ENCODE peak calls at places on chromosomes 13 and 19, in four cellular contexts. G is ovary, F is body of pancreas, P is stomach. L is an unnamed sample.
A peak's percentile ranks its signal among the peaks of the same experiment; 100 is the strongest.

GRCh38 chr19:10402441-10403038 is 802 bp downstream of the CDC37 start:
- DNase-seq in G (no peak), F (no peak), P (no peak), L (peak; percentile 77)

GRCh38 chr13:110634558-110634957 is 19.2 kb downstream of the NAXD start:
- DNase-seq in F (no peak), P (no peak), G (no peak), L (no peak)

GRCh38 chr13:42930136-42930535 is 61.9 kb downstream of the EPSTI1 start:
- DNase-seq in P (no peak), G (no peak), F (no peak), L (no peak)

GRCh38 chr13:27432180-27432579 is 7.8 kb downstream of the GTF3A start:
- DNase-seq in F (no peak), P (no peak), G (no peak), L (no peak)

GRCh38 chr13:51932231-51932630 is 70.5 kb downstream of the CCDC70 start:
- DNase-seq in G (no peak), P (no peak), F (no peak), L (no peak)

GRCh38 chr13:80341771-80342271 is 895 bp upstream of the SPRY2 start:
- DNase-seq in G (peak; percentile 57), F (peak; percentile 61), P (no peak), L (peak; percentile 69)

GRCh38 chr19:8302357-8302691 is 5.8 kb downstream of the CD320 start:
- DNase-seq in G (peak; percentile 36), F (peak; percentile 10), P (peak; percentile 27), L (peak; percentile 86)

GRCh38 chr19:29017788-29018187 is 195.2 kb downstream of the UQCRFS1 start:
- DNase-seq in F (no peak), G (no peak), P (no peak), L (no peak)

GRCh38 chr13:100230813-100231575 is 142.1 kb downstream of the PCCA start:
- DNase-seq in F (no peak), G (no peak), P (no peak), L (no peak)

GRCh38 chr13:76414320-76414719 is 471.9 kb downstream of the KCTD12 start:
- DNase-seq in P (no peak), G (no peak), F (no peak), L (no peak)

GRCh38 chr19:33450689-33451088 is 70.9 kb downstream of the PEPD start:
- DNase-seq in F (no peak), G (no peak), P (no peak), L (no peak)

GRCh38 chr19:32287811-32288227 is 57.6 kb upstream of the ZNF507 start:
- DNase-seq in G (peak; percentile 79), F (peak; percentile 64), P (peak; percentile 52), L (peak; percentile 83)

GRCh38 chr19:30328096-30328495 is 44.1 kb upstream of the ZNF536 start:
- DNase-seq in P (no peak), F (no peak), G (no peak), L (no peak)

GRCh38 chr13:33859691-33860303 is 41.8 kb downstream of the RFC3 start:
- DNase-seq in P (no peak), F (no peak), G (no peak), L (no peak)

GRCh38 chr13:29006359-29006850 is 186.3 kb downstream of the MTUS2 start:
- DNase-seq in P (no peak), F (no peak), G (no peak), L (no peak)

GRCh38 chr19:38303517-38304351 is at the start of gene C19orf33:
- DNase-seq in G (no peak), F (peak; percentile 30), P (peak; percentile 88), L (peak; percentile 78)

GRCh38 chr19:49879243-49879960 is 1.9 kb downstream of the TBC1D17 start:
- DNase-seq in F (no peak), G (peak; percentile 45), P (no peak), L (no peak)

GRCh38 chr13:60051754-60052153 is 112.0 kb downstream of the DIAPH3 start:
- DNase-seq in P (no peak), G (no peak), F (no peak), L (no peak)

GRCh38 chr13:85411608-85412007 is 387.6 kb downstream of the SLITRK6 start:
- DNase-seq in G (no peak), P (no peak), F (no peak), L (no peak)

GRCh38 chr19:30064776-30065494 is 122.9 kb downstream of the URI1 start:
- DNase-seq in G (no peak), F (no peak), P (peak; percentile 9), L (no peak)

GRCh38 chr13:99313473-99313872 is 6.3 kb upstream of the GPR183 start:
- DNase-seq in G (no peak), P (no peak), F (no peak), L (no peak)

GRCh38 chr13:42394361-42395065 is 122.6 kb downstream of the AKAP11 start:
- DNase-seq in F (no peak), P (no peak), G (no peak), L (no peak)

GRCh38 chr19:17347361-17347760 is 10.0 kb downstream of the GTPBP3 start:
- DNase-seq in P (no peak), F (no peak), G (peak; percentile 35), L (peak; percentile 54)

GRCh38 chr19:40592170-40592569 is 9.0 kb upstream of the LTBP4 start:
- DNase-seq in F (peak; percentile 16), G (no peak), P (no peak), L (no peak)

GRCh38 chr13:40061466-40062450 is 406.3 kb downstream of the COG6 start:
- DNase-seq in G (no peak), F (peak; percentile 83), P (no peak), L (no peak)

GRCh38 chr19:43755256-43755801 is 567 bp upstream of the SMG9 start:
- DNase-seq in G (peak; percentile 88), F (peak; percentile 83), P (peak; percentile 86), L (peak; percentile 89)

GRCh38 chr19:48900477-48901452 is 653 bp downstream of the NUCB1 start:
- DNase-seq in F (no peak), P (no peak), G (peak; percentile 54), L (no peak)

GRCh38 chr13:42225051-42225450 is 46.9 kb upstream of the AKAP11 start:
- DNase-seq in F (no peak), G (no peak), P (no peak), L (no peak)

DNA sequence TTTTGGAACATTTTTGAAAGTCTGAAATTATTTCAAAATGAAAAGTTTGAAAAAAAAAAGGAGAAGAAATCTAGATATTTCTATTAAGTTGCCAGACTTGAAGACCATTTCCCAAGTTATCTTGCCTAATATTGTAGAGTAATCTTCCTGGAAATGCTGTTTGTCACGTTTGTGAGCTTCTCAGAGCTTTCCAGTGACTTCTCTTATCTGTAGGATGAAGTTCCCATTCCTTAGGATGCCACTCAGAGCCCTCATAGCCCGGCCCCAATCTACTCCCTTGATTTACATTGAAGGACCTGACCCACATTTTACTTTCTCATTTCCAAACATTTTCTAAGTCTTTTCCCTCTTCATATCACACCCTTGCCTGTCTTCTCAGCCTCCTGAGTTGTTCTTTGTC is 23.6 kb downstream of the CEACAM8 start:
- DNase-seq in F (no peak), P (no peak), G (no peak), L (no peak)
- H3K4me1 ChIP-seq in F (no peaks in the 10 kb centered on the region), P (no peaks in the 10 kb centered on the region), G (no peaks in the 10 kb centered on the region), L (no peaks in the 10 kb centered on the region)

DNA sequence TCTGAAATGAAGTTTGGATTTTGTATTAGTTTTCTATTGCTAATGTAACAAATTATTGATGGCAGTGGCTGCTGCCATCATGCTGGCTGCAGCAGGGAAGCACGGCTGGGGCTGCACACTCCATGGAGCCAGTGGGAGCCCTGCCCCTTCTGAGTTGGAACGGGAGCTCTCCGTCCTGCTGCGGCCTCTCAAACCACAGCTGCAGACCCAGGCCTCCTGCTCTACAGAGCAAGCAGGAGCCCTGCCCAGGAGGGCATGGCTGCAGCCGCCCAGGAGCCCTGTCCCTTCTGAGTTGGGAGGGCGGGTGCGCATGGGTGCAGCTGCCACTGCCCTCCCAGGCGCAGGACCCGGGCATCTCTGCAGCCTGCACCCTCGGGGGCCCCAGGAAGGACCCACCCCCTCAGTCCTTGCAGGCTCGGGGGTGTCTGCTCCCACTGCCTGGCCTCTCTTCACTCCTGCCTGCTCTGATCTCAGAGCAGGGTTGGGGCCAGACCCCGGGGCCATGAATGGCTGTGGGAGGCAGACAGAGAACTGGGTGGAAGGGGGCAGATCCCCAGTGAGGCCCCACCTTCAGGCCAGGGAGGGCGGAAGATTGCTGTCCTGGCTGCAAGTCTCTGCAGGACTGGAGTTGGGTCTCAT is 21.0 kb upstream of the ESD start:
- DNase-seq in F (no peak), G (no peak), P (no peak), L (no peak)
- H3K4me1 ChIP-seq in F (no peaks in the 10 kb centered on the region), G (peaks cover 2% of the 10 kb centered on the region), P (no peaks in the 10 kb centered on the region), L (no peaks in the 10 kb centered on the region)

DNA sequence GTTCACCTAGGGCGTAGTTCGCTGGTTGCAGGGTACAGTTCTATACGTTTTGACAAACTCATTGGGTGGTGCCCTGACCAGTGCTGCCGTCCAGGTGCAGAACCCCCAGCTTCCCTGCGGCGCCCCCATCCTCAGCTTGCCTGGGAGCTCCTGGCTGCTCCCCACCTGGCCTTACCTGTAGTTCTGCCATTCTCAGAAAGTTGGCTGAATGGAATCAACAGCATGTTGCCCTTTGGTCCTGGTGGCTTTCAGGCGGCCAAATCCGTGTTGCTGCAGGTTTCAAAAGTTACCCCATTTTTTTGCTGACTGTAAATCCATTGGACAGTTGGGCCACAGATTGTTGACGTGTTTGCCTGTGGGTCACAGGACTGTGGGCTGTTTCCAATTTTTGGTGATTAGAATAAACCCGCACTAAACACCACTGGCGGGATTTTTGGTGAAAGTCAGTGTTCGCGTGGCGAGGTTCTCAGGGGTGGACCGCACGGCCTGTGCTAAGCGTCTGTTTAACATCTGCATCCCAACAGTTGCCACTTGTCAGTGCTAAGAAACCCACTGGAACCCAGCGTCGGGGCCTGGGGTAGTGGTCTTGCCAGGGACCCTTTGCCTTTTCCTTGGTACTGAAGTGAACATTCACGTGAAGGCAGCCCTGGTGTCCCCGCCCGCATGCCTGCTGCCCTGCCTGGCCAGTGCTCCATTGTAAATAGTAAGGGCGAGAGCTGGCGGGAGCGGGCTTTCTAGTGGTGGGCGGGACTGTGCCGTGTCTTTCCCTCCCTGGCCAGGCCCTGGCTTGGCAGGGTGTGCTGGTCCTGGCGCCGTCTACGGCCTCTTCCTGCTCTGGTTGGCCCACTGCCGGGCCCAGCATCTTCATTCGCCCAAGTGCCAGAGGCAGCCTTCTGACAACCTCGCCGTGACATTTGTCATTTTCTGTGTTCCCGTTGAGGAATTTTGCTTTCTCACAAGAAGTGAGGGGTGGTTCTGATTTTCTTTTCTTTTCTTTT is 3.3 kb downstream of the DOT1L start:
- DNase-seq in G (peak; percentile 87), F (peak; percentile 89), P (peak; percentile 95), L (peak; percentile 92)
- H3K4me1 ChIP-seq in G (peaks cover 36% of the 10 kb centered on the region), F (peaks cover 81% of the 10 kb centered on the region), P (peaks cover 76% of the 10 kb centered on the region), L (peaks cover 66% of the 10 kb centered on the region)

DNA sequence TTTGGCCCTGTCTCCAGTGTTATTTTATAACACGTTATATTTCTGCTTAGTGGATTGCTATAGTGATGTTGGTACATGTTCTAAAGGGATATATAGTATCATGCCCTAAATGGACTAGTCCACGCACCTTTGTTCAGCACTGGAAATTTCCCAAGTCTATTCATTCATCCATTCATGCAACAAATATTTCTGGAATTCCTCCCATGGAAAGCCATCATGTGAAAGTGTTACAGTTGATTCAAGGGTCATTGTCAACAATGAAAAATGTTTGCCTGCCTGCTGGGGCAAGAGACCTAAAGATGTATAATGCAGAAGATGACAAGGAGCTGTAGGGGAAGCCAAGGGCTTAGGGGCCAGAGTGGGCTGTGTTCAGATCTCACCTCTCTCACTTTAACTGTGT is 10.8 kb upstream of the HSPH1 start:
- DNase-seq in P (no peak), F (no peak), G (no peak), L (no peak)
- H3K4me1 ChIP-seq in P (no peaks in the 10 kb centered on the region), F (no peaks in the 10 kb centered on the region), G (no peaks in the 10 kb centered on the region), L (no peaks in the 10 kb centered on the region)

L was measured in heart left ventricle.